ENCODE peak calls at places on chromosomes 11 and 22, in six cellular contexts. D is A549, N is endothelial cell of umbilical vein, C is GM12878, U is K562, W is HepG2. V is an unnamed sample.

GRCh38 chr11:60498853-60499252 is 6.3 kb downstream of the MS4A12 start:
- DNase-seq in D (no peak), N (no peak), C (peak; percentile 69), U (no peak), W (no peak), V (no peak)

GRCh38 chr11:101336155-101336554 is 206.5 kb upstream of the PGR start:
- DNase-seq in D (no peak), N (no peak), C (no peak), U (no peak), W (no peak), V (no peak)

GRCh38 chr22:49959782-49960158 is 802 bp upstream of the PIM3 start:
- DNase-seq in D (peak; percentile 39), N (no peak), C (no peak), U (no peak), W (peak; percentile 74), V (no peak)

GRCh38 chr22:29729161-29729560 is 9.4 kb downstream of the CABP7 start:
- DNase-seq in D (no peak), N (no peak), C (no peak), U (no peak), W (no peak), V (no peak)

GRCh38 chr11:116882386-116882785 is 45.0 kb upstream of the APOA1 start:
- DNase-seq in D (no peak), N (no peak), C (no peak), U (no peak), W (no peak), V (no peak)

GRCh38 chr11:95641506-95641905 is 148.1 kb downstream of the FAM76B start:
- DNase-seq in D (no peak), N (no peak), C (peak; percentile 60), U (no peak), W (no peak), V (peak; percentile 26)

GRCh38 chr11:68503281-68503687 is 42.7 kb downstream of the PPP6R3 start:
- DNase-seq in D (peak; percentile 14), N (peak; percentile 98), C (no peak), U (peak; percentile 41), W (no peak), V (no peak)

GRCh38 chr22:41620646-41621098 is at the start of gene DESI1:
- DNase-seq in D (peak; percentile 47), N (no peak), C (no peak), U (no peak), W (peak; percentile 21), V (no peak)

GRCh38 chr11:107457205-107457557 is 444 bp downstream of the CWF19L2 start:
- DNase-seq in D (no peak), N (no peak), C (no peak), U (peak; percentile 41), W (no peak), V (peak; percentile 52)

GRCh38 chr11:34278175-34278574 is 79.6 kb downstream of the ABTB2 start:
- DNase-seq in D (no peak), N (no peak), C (no peak), U (no peak), W (no peak), V (no peak)

GRCh38 chr22:47213571-47214230 is 451.3 kb downstream of the TBC1D22A start:
- DNase-seq in D (peak; percentile 17), N (no peak), C (no peak), U (peak; percentile 55), W (peak; percentile 14), V (peak; percentile 47)

GRCh38 chr22:42544686-42545085 is 9.1 kb upstream of the SERHL2 start:
- DNase-seq in D (peak; percentile 56), N (peak; percentile 61), C (no peak), U (peak; percentile 30), W (peak; percentile 87), V (no peak)

GRCh38 chr11:101348786-101349185 is 219.2 kb upstream of the PGR start:
- DNase-seq in D (no peak), N (no peak), C (no peak), U (no peak), W (no peak), V (no peak)

GRCh38 chr11:75406338-75406777 is 7.0 kb downstream of the RPS3 start:
- DNase-seq in D (no peak), N (peak; percentile 94), C (no peak), U (peak; percentile 60), W (no peak), V (no peak)

GRCh38 chr11:81207421-81208054 is 1526.1 kb downstream of the FAM181B start:
- DNase-seq in D (no peak), N (no peak), C (no peak), U (no peak), W (no peak), V (no peak)

GRCh38 chr22:17241571-17242310 is 22.5 kb upstream of the ADA2 start:
- DNase-seq in D (no peak), N (no peak), C (no peak), U (no peak), W (no peak), V (peak; percentile 27)

GRCh38 chr22:31289335-31289734 is 3.0 kb downstream of the PIK3IP1 start:
- DNase-seq in D (no peak), N (no peak), C (no peak), U (no peak), W (no peak), V (no peak)

GRCh38 chr11:65868076-65868667 is 4.4 kb downstream of the EFEMP2 start:
- DNase-seq in D (no peak), N (no peak), C (no peak), U (no peak), W (no peak), V (peak; percentile 65)

GRCh38 chr11:97419729-97420128 is 1029.9 kb downstream of the JRKL start:
- DNase-seq in D (no peak), N (no peak), C (no peak), U (no peak), W (no peak), V (no peak)

GRCh38 chr11:97409141-97409540 is 1019.3 kb downstream of the JRKL start:
- DNase-seq in D (no peak), N (no peak), C (no peak), U (no peak), W (no peak), V (no peak)

DNA sequence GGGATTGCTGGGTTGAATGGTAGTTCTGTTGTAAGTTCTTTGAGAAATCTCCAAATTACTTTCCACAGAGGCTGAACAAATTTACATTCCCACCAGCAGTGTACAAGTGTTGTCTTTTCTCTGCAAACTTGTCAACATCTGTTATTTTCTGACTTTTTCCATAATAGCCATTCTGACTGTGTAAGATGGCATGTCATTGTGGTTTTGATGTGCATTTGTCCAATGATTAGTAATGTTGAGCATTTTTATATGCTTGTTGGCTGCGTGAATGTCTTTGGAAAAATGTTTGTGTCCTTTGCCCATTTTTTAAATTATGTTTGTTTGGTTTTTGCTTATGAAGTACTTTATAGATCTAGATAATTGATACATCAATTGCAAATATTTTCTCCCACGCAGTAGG is 1025.0 kb downstream of the JRKL start:
- DNase-seq in D (no peak), N (no peak), C (no peak), U (no peak), W (no peak), V (no peak)
- TF ChIP-seq MYC in D (no peak), N (no peak), C (no peak), U (no peak), W (no peak), V (no peak)

DNA sequence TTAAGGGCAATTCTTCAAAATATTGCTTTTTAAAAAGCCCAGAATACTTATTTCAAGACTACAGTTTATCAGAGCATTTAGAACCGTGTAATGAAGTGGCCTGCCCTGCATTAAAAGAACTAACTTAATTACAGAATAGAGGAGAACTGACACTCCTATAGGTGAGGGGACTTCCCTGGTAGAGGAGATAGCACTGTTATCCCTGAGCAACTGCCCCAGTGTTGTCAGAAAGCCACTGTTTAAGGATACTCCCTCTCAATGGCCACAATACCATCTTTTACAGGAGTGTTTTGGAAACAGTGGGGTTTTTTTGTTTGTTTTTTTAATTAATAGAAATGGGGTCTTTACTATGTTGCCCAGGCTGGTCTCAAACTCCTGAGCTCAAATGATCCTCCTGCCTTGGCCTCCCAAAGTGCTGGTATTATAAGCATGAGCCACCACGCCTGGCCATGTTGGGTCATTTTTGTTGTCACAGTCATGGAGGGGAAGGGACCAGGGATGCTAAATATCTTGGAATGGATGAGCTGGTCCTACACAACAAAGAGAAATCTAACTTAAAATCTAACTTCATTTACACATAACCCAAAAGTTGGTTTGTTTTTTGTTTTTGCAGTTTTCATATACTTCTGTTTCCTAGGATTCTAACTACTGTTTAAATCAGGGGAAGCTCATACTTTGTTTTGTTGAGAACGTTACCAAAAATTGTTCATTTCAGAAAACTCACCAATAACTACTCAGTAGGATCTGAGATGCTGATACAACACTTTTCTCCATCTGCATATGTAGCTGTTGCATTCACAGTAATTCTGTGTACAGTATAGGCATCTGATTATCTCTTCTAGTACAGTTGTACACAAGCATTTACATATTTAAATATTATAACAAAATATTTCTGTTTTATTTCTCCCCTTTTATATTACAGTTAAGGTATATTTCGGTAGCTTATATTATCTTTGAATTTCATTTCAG is 8.1 kb downstream of the RPL27A start:
- DNase-seq in D (no peak), N (no peak), C (no peak), U (no peak), W (no peak), V (no peak)
- TF ChIP-seq MAX in D (no peak), N (no peak), C (no peak), U (no peak), W (no peak), V (no peak)

DNA sequence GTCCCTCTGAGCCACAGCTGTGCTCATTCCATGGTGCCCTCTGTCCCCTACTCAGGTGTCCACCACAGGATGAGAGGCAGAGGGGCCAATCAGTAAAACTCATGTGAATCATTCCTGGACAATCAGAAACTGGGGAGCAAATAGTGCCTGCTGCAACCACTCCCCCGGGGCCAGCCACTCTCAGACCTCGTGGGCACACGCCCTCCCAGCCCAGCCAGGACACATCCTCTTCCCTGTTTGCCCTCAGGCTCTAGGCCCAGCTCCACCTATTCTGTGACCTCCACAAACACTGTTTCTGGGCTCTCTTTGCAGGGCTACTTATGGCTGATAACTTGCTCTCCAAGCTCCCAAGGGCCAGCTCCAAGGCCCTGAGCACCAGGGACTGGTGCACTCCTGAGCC is 14.0 kb upstream of the KCTD14 start:
- DNase-seq in D (no peak), N (no peak), C (no peak), U (no peak), W (peak; percentile 58), V (peak; percentile 24)
- TF ChIP-seq POLR2A in D (no peak), N (no peak), C (no peak), U (no peak), W (no peak), V (no peak)

DNA sequence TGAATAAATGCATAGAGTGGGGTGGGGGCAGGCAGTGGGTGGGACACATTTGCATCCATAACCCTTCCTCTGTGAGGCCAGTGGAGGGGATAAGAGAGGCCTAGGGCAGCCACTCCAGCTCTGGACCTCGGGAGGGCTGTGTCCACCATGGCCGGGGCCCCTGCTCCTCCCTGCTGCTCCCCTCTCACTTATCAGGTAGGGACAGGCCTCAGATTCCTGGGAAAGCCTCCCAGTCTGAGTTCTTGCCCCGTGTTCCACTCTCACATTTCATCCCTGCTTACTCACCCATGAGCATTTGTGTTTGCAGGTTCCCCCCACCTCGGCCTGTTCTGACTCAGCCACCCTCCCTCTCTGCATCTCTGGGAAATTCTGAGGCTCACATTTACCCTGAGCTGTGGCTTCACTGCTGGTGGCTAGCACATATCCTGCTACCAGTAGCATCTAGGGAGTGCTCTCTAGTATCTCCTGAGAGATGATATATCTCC is 128.7 kb upstream of the TOP3B start:
- DNase-seq in D (peak; percentile 42), N (no peak), C (peak; percentile 86), U (peak; percentile 95), W (no peak), V (no peak)
- TF ChIP-seq MYC in D (no peak), N (no peak), C (no peak), U (no peak), W (no peak), V (no peak)